ENCODE peak calls at places on chromosomes 3 and 15, in five cellular contexts. L is CD8-positive, alpha-beta T cell; K is fibroblast of mammary gland; M is iris pigment epithelial cell; R is H9. B is an unnamed sample.

GRCh38 chr3:56137406-56137805 is 330.9 kb downstream of the ERC2 start:
- DNase-seq in R (no peak), L (no peak), M (peak), K (peak), B (no peak)

GRCh38 chr3:50550079-50550736 is 17.3 kb downstream of the C3orf18 start:
- DNase-seq in R (peak), K (peak), L (peak), M (peak), B (peak)

GRCh38 chr3:64496786-64497560 is 190.8 kb downstream of the ADAMTS9 start:
- DNase-seq in K (no peak), M (no peak), L (no peak), R (no peak), B (no peak)

GRCh38 chr3:4409415-4409814 is 57.7 kb downstream of the SUMF1 start:
- DNase-seq in K (no peak), R (no peak), M (no peak), L (no peak), B (no peak)

GRCh38 chr3:134294302-134294925 is 43.8 kb upstream of the RYK start:
- DNase-seq in K (no peak), L (peak), M (no peak), R (no peak), B (no peak)

GRCh38 chr3:138944136-138944658 is 2.7 kb downstream of the FOXL2 start:
- DNase-seq in L (no peak), M (no peak), K (no peak), R (peak), B (peak)

GRCh38 chr3:117920240-117920923 is 1114.3 kb downstream of the IGSF11 start:
- DNase-seq in R (no peak), L (no peak), M (no peak), K (no peak), B (no peak)

GRCh38 chr3:127887321-127887720 is 27.7 kb upstream of the KBTBD12 start:
- DNase-seq in R (no peak), K (peak), M (peak), L (no peak), B (no peak)

GRCh38 chr3:102354818-102355515 is 79.8 kb upstream of the ZPLD1 start:
- DNase-seq in K (peak), M (peak), R (no peak), L (no peak), B (no peak)

GRCh38 chr3:2303567-2303966 is 204.9 kb downstream of the CNTN4 start:
- DNase-seq in R (peak), M (peak), L (no peak), K (no peak), B (peak)

GRCh38 chr3:39383190-39383912 is at the start of gene SLC25A38:
- DNase-seq in K (peak), R (peak), L (peak), M (peak), B (peak)

GRCh38 chr3:182755308-182756106 is 37.8 kb upstream of the ATP11B start:
- DNase-seq in K (no peak), M (peak), R (no peak), L (no peak), B (no peak)

GRCh38 chr15:75030023-75030413 is 6.6 kb downstream of the PPCDC start:
- DNase-seq in K (peak), R (no peak), L (no peak), M (no peak), B (no peak)

GRCh38 chr15:26867199-26868007 is 541 bp downstream of the GABRA5 start:
- DNase-seq in R (no peak), L (no peak), K (no peak), M (peak), B (peak)

GRCh38 chr3:148453764-148454163 is 243.9 kb upstream of the AGTR1 start:
- DNase-seq in K (no peak), L (no peak), R (no peak), M (no peak), B (no peak)

GRCh38 chr3:147447224-147447623 is 38.1 kb downstream of the ZIC1 start:
- DNase-seq in K (no peak), R (no peak), L (no peak), M (no peak), B (no peak)

GRCh38 chr3:150291515-150291914 is 116.6 kb upstream of the TSC22D2 start:
- DNase-seq in K (no peak), M (no peak), R (no peak), L (no peak), B (no peak)

GRCh38 chr15:82093774-82094211 is 48.0 kb upstream of the MEX3B start:
- DNase-seq in M (peak), L (no peak), R (no peak), K (peak), B (no peak)

GRCh38 chr15:40939909-40940801 is 11.0 kb downstream of the DLL4 start:
- DNase-seq in M (no peak), L (no peak), R (no peak), K (no peak), B (no peak)

GRCh38 chr15:80568876-80569605 is 126.1 kb upstream of the ABHD17C start:
- DNase-seq in M (no peak), L (no peak), K (no peak), R (peak), B (no peak)

GRCh38 chr15:45157974-45158373 is 28.2 kb downstream of the DUOX1 start:
- DNase-seq in R (no peak), L (no peak), K (peak), M (peak), B (peak)

GRCh38 chr3:126158016-126158911 is 22.1 kb downstream of the ALDH1L1 start:
- DNase-seq in R (no peak), K (no peak), M (no peak), L (no peak), B (no peak)

GRCh38 chr3:126277629-126278378 is 79.4 kb downstream of the KLF15 start:
- DNase-seq in L (no peak), R (no peak), K (peak), M (peak), B (no peak)

GRCh38 chr3:178771511-178771910 is 235.3 kb downstream of the KCNMB2 start:
- DNase-seq in K (no peak), R (no peak), M (no peak), L (no peak), B (peak)

GRCh38 chr3:167491626-167492025 is 17.8 kb upstream of the SERPINI2 start:
- DNase-seq in M (no peak), K (no peak), L (no peak), R (no peak), B (no peak)

GRCh38 chr15:51756482-51756881 is 5.1 kb downstream of the TMOD2 start:
- DNase-seq in R (no peak), L (no peak), M (no peak), K (no peak), B (no peak)

GRCh38 chr3:48478631-48479555 is 25.1 kb downstream of the SHISA5 start:
- DNase-seq in K (no peak), L (peak), M (no peak), R (no peak), B (no peak)

GRCh38 chr15:69548771-69549170 is 96.2 kb downstream of the RPLP1 start:
- DNase-seq in R (no peak), M (no peak), L (no peak), K (no peak), B (no peak)

GRCh38 chr15:99443768-99444446 is 121.9 kb upstream of the MEF2A start:
- DNase-seq in K (no peak), M (no peak), R (no peak), L (no peak), B (peak)

GRCh38 chr3:150174179-150174578 is 203.5 kb upstream of the PFN2 start:
- DNase-seq in K (no peak), R (no peak), L (no peak), M (peak), B (no peak)

GRCh38 chr3:52090620-52091468 is 34.5 kb upstream of the DUSP7 start:
- DNase-seq in M (no peak), L (no peak), R (no peak), K (peak), B (peak)

GRCh38 chr3:150515210-150515609 is 31.1 kb downstream of the SERP1 start:
- DNase-seq in K (peak), L (no peak), M (peak), R (no peak), B (no peak)

GRCh38 chr3:114362815-114363214 is 69.0 kb downstream of the TIGIT start:
- DNase-seq in K (peak), L (no peak), M (peak), R (no peak), B (no peak)

GRCh38 chr15:48974865-48975264 is 11.1 kb upstream of the SHC4 start:
- DNase-seq in M (peak), L (no peak), R (peak), K (no peak), B (peak)

GRCh38 chr3:89252865-89253264 is 145.4 kb downstream of the EPHA3 start:
- DNase-seq in M (no peak), K (no peak), R (no peak), L (no peak), B (no peak)

GRCh38 chr3:119973276-119973675 is 121.0 kb downstream of the GSK3B start:
- DNase-seq in M (peak), L (no peak), R (no peak), K (no peak), B (no peak)

GRCh38 chr3:177823701-177824189 is 626.5 kb upstream of the TBL1XR1 start:
- DNase-seq in K (no peak), L (no peak), R (no peak), M (no peak), B (no peak)

GRCh38 chr15:40313531-40314398 is 6.0 kb upstream of the PLCB2 start:
- DNase-seq in R (no peak), M (no peak), L (peak), K (no peak), B (no peak)